ENCODE peak calls at places on chromosomes 16 and 17, in ten cellular contexts. One of them, this sample, is unnamed.

GRCh38 chr16:4882633-4883285 is 35.5 kb downstream of the UBN1 start:
- DNase-seq in PC-3: peak
- DNase-seq in HCT116: peak
- DNase-seq in IMR-90: peak
- DNase-seq in H9: no peak
- DNase-seq in mesenchymal stem cell: peak
- DNase-seq in trophoblast cell: no peak
- DNase-seq in SK-N-SH: peak
- DNase-seq in GM23248: peak
- DNase-seq in neuronal stem cell: no peak
- DNase-seq in this sample: peak

GRCh38 chr17:18079543-18079942 is 8.2 kb upstream of the DRG2 start:
- DNase-seq in PC-3: no peak
- DNase-seq in HCT116: no peak
- DNase-seq in IMR-90: no peak
- DNase-seq in H9: no peak
- DNase-seq in mesenchymal stem cell: no peak
- DNase-seq in trophoblast cell: no peak
- DNase-seq in SK-N-SH: no peak
- DNase-seq in GM23248: no peak
- DNase-seq in neuronal stem cell: no peak
- DNase-seq in this sample: no peak

GRCh38 chr16:82136956-82137818 is 32.8 kb downstream of the MPHOSPH6 start:
- DNase-seq in PC-3: no peak
- DNase-seq in HCT116: no peak
- DNase-seq in IMR-90: no peak
- DNase-seq in H9: no peak
- DNase-seq in mesenchymal stem cell: no peak
- DNase-seq in trophoblast cell: no peak
- DNase-seq in SK-N-SH: no peak
- DNase-seq in GM23248: no peak
- DNase-seq in neuronal stem cell: no peak
- DNase-seq in this sample: no peak

GRCh38 chr16:89737341-89738071 is 16.2 kb downstream of the ZNF276 start:
- DNase-seq in PC-3: no peak
- DNase-seq in HCT116: no peak
- DNase-seq in IMR-90: no peak
- DNase-seq in H9: no peak
- DNase-seq in mesenchymal stem cell: no peak
- DNase-seq in trophoblast cell: no peak
- DNase-seq in SK-N-SH: no peak
- DNase-seq in GM23248: no peak
- DNase-seq in neuronal stem cell: no peak
- DNase-seq in this sample: no peak

GRCh38 chr17:66337866-66338472 is 35.6 kb downstream of the PRKCA start:
- DNase-seq in PC-3: no peak
- DNase-seq in HCT116: no peak
- DNase-seq in IMR-90: no peak
- DNase-seq in H9: no peak
- DNase-seq in mesenchymal stem cell: no peak
- DNase-seq in trophoblast cell: no peak
- DNase-seq in SK-N-SH: no peak
- DNase-seq in GM23248: no peak
- DNase-seq in neuronal stem cell: no peak
- DNase-seq in this sample: no peak

GRCh38 chr16:49407873-49408565 is 34.4 kb downstream of the C16orf78 start:
- DNase-seq in PC-3: peak
- DNase-seq in HCT116: peak
- DNase-seq in IMR-90: peak
- DNase-seq in H9: peak
- DNase-seq in mesenchymal stem cell: peak
- DNase-seq in trophoblast cell: peak
- DNase-seq in SK-N-SH: peak
- DNase-seq in GM23248: peak
- DNase-seq in neuronal stem cell: peak
- DNase-seq in this sample: peak

GRCh38 chr16:29318037-29318436 is 88.5 kb downstream of the NPIPB11 start:
- DNase-seq in PC-3: no peak
- DNase-seq in HCT116: no peak
- DNase-seq in IMR-90: no peak
- DNase-seq in H9: no peak
- DNase-seq in mesenchymal stem cell: peak
- DNase-seq in trophoblast cell: peak
- DNase-seq in SK-N-SH: no peak
- DNase-seq in GM23248: no peak
- DNase-seq in neuronal stem cell: no peak
- DNase-seq in this sample: no peak

GRCh38 chr16:7503688-7504087 is 171.0 kb downstream of the RBFOX1 start:
- DNase-seq in PC-3: no peak
- DNase-seq in HCT116: no peak
- DNase-seq in IMR-90: no peak
- DNase-seq in H9: no peak
- DNase-seq in mesenchymal stem cell: no peak
- DNase-seq in trophoblast cell: no peak
- DNase-seq in SK-N-SH: no peak
- DNase-seq in GM23248: no peak
- DNase-seq in neuronal stem cell: no peak
- DNase-seq in this sample: no peak

GRCh38 chr17:43003542-43004172 is 2.9 kb upstream of the IFI35 start:
- DNase-seq in PC-3: peak
- DNase-seq in HCT116: peak
- DNase-seq in IMR-90: peak
- DNase-seq in H9: peak
- DNase-seq in mesenchymal stem cell: no peak
- DNase-seq in trophoblast cell: peak
- DNase-seq in SK-N-SH: no peak
- DNase-seq in GM23248: peak
- DNase-seq in neuronal stem cell: no peak
- DNase-seq in this sample: peak

GRCh38 chr16:55495616-55496289 is 13.1 kb upstream of the LPCAT2 start:
- DNase-seq in PC-3: no peak
- DNase-seq in HCT116: no peak
- DNase-seq in IMR-90: peak
- DNase-seq in H9: peak
- DNase-seq in mesenchymal stem cell: no peak
- DNase-seq in trophoblast cell: no peak
- DNase-seq in SK-N-SH: no peak
- DNase-seq in GM23248: peak
- DNase-seq in neuronal stem cell: no peak
- DNase-seq in this sample: peak

GRCh38 chr16:80519189-80519588 is 21.6 kb upstream of the DYNLRB2 start:
- DNase-seq in PC-3: no peak
- DNase-seq in HCT116: no peak
- DNase-seq in IMR-90: no peak
- DNase-seq in H9: no peak
- DNase-seq in mesenchymal stem cell: no peak
- DNase-seq in trophoblast cell: no peak
- DNase-seq in SK-N-SH: no peak
- DNase-seq in GM23248: no peak
- DNase-seq in neuronal stem cell: no peak
- DNase-seq in this sample: no peak

GRCh38 chr17:6576038-6576437 is 19.7 kb upstream of the PITPNM3 start:
- DNase-seq in PC-3: no peak
- DNase-seq in HCT116: no peak
- DNase-seq in IMR-90: no peak
- DNase-seq in H9: no peak
- DNase-seq in mesenchymal stem cell: no peak
- DNase-seq in trophoblast cell: no peak
- DNase-seq in SK-N-SH: no peak
- DNase-seq in GM23248: no peak
- DNase-seq in neuronal stem cell: no peak
- DNase-seq in this sample: no peak

GRCh38 chr17:2405247-2405926 is 4.5 kb upstream of the MNT start:
- DNase-seq in PC-3: peak
- DNase-seq in HCT116: no peak
- DNase-seq in IMR-90: peak
- DNase-seq in H9: no peak
- DNase-seq in mesenchymal stem cell: peak
- DNase-seq in trophoblast cell: peak
- DNase-seq in SK-N-SH: no peak
- DNase-seq in GM23248: peak
- DNase-seq in neuronal stem cell: no peak
- DNase-seq in this sample: peak

DNA sequence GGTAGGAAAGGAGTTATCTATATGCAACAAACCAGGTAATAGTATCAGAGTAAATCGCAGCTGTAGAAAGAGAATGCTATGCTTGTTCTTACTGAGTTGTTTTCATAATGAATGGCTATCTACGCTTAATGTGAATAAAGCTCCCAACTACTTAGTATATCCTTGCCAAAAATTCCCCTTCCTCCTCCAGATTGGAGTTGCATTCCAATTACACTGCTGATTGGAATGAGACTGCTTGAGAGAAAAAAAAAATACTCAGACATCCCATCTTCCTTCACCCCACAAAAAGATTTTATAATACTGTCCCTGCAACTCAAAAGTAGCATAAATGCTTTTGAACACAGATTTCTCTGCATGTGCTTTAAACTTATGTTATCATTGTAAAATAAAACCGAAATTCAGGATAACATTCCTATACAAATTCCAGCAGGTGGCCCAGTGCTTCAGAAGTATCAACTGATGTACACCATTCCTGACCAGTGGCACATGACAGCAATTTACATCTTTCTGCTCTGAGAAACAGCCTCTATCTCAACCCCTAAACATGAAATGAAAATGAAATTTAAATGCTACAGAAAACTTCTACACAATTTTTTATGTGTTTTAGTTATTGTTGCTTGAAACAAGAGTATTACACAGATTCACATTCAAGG is 47.0 kb downstream of the SMURF2 start:
- DNase-seq in PC-3: no peak
- DNase-seq in HCT116: no peak
- DNase-seq in IMR-90: peak
- DNase-seq in H9: no peak
- DNase-seq in mesenchymal stem cell: peak
- DNase-seq in trophoblast cell: no peak
- DNase-seq in SK-N-SH: no peak
- DNase-seq in GM23248: peak
- DNase-seq in neuronal stem cell: no peak
- DNase-seq in this sample: peak
- H3K9ac ChIP-seq in PC-3: no peak
- H3K9ac ChIP-seq in HCT116: no peak
- H3K9ac ChIP-seq in IMR-90: no peak
- H3K9ac ChIP-seq in H9: no peak
- H3K9ac ChIP-seq in mesenchymal stem cell: peak
- H3K9ac ChIP-seq in trophoblast cell: no peak
- H3K9ac ChIP-seq in SK-N-SH: no peak
- H3K9ac ChIP-seq in GM23248: no peak
- H3K9ac ChIP-seq in neuronal stem cell: no peak
- H3K9ac ChIP-seq in this sample: no peak

DNA sequence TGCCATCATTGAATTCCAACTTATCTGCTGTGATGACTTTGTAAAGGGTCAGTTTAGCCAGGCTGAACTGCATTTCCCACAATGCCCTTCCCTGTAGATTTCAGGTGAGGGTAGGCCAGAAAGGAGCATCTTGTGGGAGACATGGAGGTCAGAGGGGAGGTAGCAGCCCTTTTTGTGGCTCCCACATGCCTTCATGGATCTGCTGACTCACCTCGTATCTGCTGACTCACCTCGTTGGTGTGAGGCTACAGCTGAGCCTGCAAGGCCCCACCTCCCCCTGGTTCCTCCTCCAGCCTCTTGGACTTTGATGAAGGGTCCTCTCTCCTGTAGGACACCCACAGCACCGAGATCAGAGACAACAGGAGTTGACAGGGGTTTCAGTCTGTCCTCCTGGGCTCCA is 102.5 kb downstream of the SALL1 start:
- DNase-seq in PC-3: no peak
- DNase-seq in HCT116: no peak
- DNase-seq in IMR-90: peak
- DNase-seq in H9: no peak
- DNase-seq in mesenchymal stem cell: no peak
- DNase-seq in trophoblast cell: peak
- DNase-seq in SK-N-SH: no peak
- DNase-seq in GM23248: peak
- DNase-seq in neuronal stem cell: no peak
- DNase-seq in this sample: peak
- H3K4me2 ChIP-seq in PC-3: no peak
- H3K4me2 ChIP-seq in HCT116: no peak
- H3K4me2 ChIP-seq in IMR-90: no peak
- H3K4me2 ChIP-seq in H9: no peak
- H3K4me2 ChIP-seq in mesenchymal stem cell: no peak
- H3K4me2 ChIP-seq in trophoblast cell: no peak
- H3K4me2 ChIP-seq in SK-N-SH: no peak
- H3K4me2 ChIP-seq in GM23248: no peak
- H3K4me2 ChIP-seq in neuronal stem cell: no peak
- H3K4me2 ChIP-seq in this sample: no peak

DNA sequence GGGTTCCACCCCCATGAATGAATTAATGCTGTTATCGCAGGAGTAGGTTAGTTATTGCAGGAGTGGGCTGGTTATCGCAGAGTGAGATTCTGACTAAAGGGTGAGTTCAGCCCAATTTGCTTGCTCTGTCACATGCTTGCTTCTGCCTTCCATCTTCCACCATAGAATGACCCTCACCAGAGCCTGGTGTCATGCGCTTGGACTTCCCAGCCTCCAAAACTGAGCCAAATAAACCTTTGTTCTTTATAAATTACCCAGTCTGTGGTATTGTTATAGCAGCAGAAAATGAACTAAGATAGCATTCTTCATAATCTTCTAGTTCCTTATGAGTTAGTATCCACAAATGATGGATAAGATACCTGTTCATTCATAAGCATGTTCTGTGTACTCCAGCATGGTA is 235.1 kb upstream of the TBX2 start:
- DNase-seq in PC-3: no peak
- DNase-seq in HCT116: no peak
- DNase-seq in IMR-90: no peak
- DNase-seq in H9: no peak
- DNase-seq in mesenchymal stem cell: no peak
- DNase-seq in trophoblast cell: no peak
- DNase-seq in SK-N-SH: no peak
- DNase-seq in GM23248: no peak
- DNase-seq in neuronal stem cell: no peak
- DNase-seq in this sample: no peak
- H3K9ac ChIP-seq in PC-3: no peak
- H3K9ac ChIP-seq in HCT116: no peak
- H3K9ac ChIP-seq in IMR-90: no peak
- H3K9ac ChIP-seq in H9: no peak
- H3K9ac ChIP-seq in mesenchymal stem cell: no peak
- H3K9ac ChIP-seq in trophoblast cell: no peak
- H3K9ac ChIP-seq in SK-N-SH: no peak
- H3K9ac ChIP-seq in GM23248: no peak
- H3K9ac ChIP-seq in neuronal stem cell: no peak
- H3K9ac ChIP-seq in this sample: no peak

DNA sequence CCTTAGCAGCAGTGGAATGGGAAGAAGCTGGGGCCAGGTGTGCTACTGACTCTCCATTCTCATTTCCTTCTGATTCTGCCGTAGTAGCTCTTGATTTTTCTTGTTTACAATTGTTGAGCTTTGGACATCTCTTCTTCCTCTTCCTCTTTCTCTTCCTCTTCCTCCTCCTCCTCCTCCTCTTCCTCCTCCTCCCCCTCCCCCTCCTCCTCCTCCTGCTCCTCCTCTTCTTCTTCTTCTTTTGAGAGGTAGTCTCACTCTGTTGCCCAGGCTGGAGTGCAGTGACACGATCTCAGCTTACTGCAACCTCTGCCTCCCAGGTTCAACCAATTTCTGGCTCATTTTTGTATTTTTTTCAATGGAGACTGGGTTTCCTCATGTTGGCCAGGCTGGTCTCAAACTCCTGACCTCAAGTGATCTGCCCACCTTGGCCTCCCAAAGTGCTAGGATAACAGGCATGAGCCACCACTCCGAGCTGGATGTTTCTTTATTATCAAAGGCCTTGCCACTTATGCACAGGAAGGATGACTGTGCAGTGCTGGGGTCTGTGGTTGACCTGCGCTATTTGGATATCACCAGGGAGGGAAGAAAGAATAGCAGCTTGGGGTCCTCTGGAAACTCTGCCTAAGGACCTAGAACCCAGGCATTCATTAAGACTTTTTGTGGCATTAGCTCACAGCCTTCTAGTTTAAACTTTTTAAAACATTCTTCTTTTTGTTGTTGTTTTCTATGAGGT is 127.8 kb upstream of the KCNJ16 start:
- DNase-seq in PC-3: no peak
- DNase-seq in HCT116: no peak
- DNase-seq in IMR-90: peak
- DNase-seq in H9: no peak
- DNase-seq in mesenchymal stem cell: peak
- DNase-seq in trophoblast cell: no peak
- DNase-seq in SK-N-SH: no peak
- DNase-seq in GM23248: no peak
- DNase-seq in neuronal stem cell: no peak
- DNase-seq in this sample: no peak
- H3K4me2 ChIP-seq in PC-3: no peak
- H3K4me2 ChIP-seq in HCT116: no peak
- H3K4me2 ChIP-seq in IMR-90: no peak
- H3K4me2 ChIP-seq in H9: no peak
- H3K4me2 ChIP-seq in mesenchymal stem cell: no peak
- H3K4me2 ChIP-seq in trophoblast cell: no peak
- H3K4me2 ChIP-seq in SK-N-SH: no peak
- H3K4me2 ChIP-seq in GM23248: no peak
- H3K4me2 ChIP-seq in neuronal stem cell: no peak
- H3K4me2 ChIP-seq in this sample: no peak